ENCODE peak calls at places on chromosomes 1 and 21, in seven cellular contexts. J is heart left ventricle; R is AG09319; I is retinal pigment epithelial cell; Z is A549; B is CD4-positive, alpha-beta T cell; U is type B pancreatic cell. E is an unnamed sample.

GRCh38 chr1:38716229-38716628 is 143.3 kb downstream of the RRAGC start:
- DNase-seq in J (no peak), B (no peak), U (no peak), R (no peak), Z (no peak), I (no peak), E (no peak)

GRCh38 chr1:227949341-227949921 is 1.7 kb upstream of the WNT9A start:
- DNase-seq in I (no peak), U (peak), Z (no peak), J (no peak), B (no peak), R (no peak), E (peak)

GRCh38 chr1:108079550-108079949 is 114.6 kb upstream of the VAV3 start:
- DNase-seq in U (no peak), I (no peak), B (peak), J (no peak), Z (no peak), R (no peak), E (no peak)

GRCh38 chr1:180652791-180653190 is 21.0 kb downstream of the XPR1 start:
- DNase-seq in J (no peak), Z (no peak), R (no peak), I (no peak), B (no peak), U (no peak), E (no peak)

GRCh38 chr1:45354838-45355237 is 14.6 kb upstream of the MUTYH start:
- DNase-seq in U (no peak), J (no peak), R (no peak), I (no peak), B (no peak), Z (no peak), E (no peak)

GRCh38 chr1:204672482-204673216 is 12.9 kb downstream of the LRRN2 start:
- DNase-seq in R (no peak), B (no peak), I (no peak), J (no peak), Z (no peak), U (no peak), E (no peak)

GRCh38 chr1:8463144-8463927 is 145.4 kb downstream of the SLC45A1 start:
- DNase-seq in J (peak), U (no peak), Z (no peak), R (peak), I (peak), B (no peak), E (no peak)

GRCh38 chr1:209600541-209600940 is 17.0 kb downstream of the CAMK1G start:
- DNase-seq in U (no peak), I (no peak), B (no peak), J (no peak), Z (no peak), R (no peak), E (no peak)

GRCh38 chr1:92443893-92444292 is 42.8 kb downstream of the GFI1 start:
- DNase-seq in I (no peak), U (no peak), B (no peak), J (no peak), R (no peak), Z (no peak), E (no peak)

GRCh38 chr1:232145768-232146167 is 484.2 kb downstream of the SIPA1L2 start:
- DNase-seq in R (no peak), Z (peak), I (no peak), U (no peak), J (no peak), B (no peak), E (no peak)

GRCh38 chr1:202615501-202616354 is 94.5 kb downstream of the SYT2 start:
- DNase-seq in R (no peak), U (no peak), I (no peak), B (no peak), Z (no peak), J (peak), E (no peak)

GRCh38 chr1:218435528-218435927 is 90.4 kb downstream of the TGFB2 start:
- DNase-seq in J (no peak), B (no peak), Z (no peak), R (no peak), I (no peak), U (no peak), E (no peak)

GRCh38 chr1:183733610-183734219 is 71.2 kb upstream of the RGL1 start:
- DNase-seq in U (no peak), J (no peak), I (no peak), B (no peak), Z (no peak), R (no peak), E (no peak)

GRCh38 chr21:31343680-31344480 is at the start of gene TIAM1:
- DNase-seq in Z (peak), J (peak), R (no peak), U (no peak), B (no peak), I (no peak), E (peak)

GRCh38 chr1:1911390-1912041 is 3.5 kb upstream of the CALML6 start:
- DNase-seq in U (no peak), R (no peak), J (peak), I (no peak), B (no peak), Z (no peak), E (no peak)

GRCh38 chr1:93448292-93448982 is 519 bp downstream of the FNBP1L start:
- DNase-seq in R (no peak), I (no peak), U (peak), J (peak), B (peak), Z (peak), E (peak)

GRCh38 chr1:55375617-55376258 is 160.6 kb upstream of the USP24 start:
- DNase-seq in Z (peak), U (no peak), I (no peak), B (no peak), J (no peak), R (no peak), E (peak)

GRCh38 chr21:41526478-41527087 is 18.6 kb upstream of the TMPRSS2 start:
- DNase-seq in I (no peak), R (no peak), B (no peak), J (no peak), U (no peak), Z (no peak), E (no peak)

GRCh38 chr21:31158789-31159581 is 120.7 kb upstream of the KRTAP19-8 start:
- DNase-seq in B (no peak), J (no peak), U (no peak), Z (no peak), I (no peak), R (no peak), E (no peak)

GRCh38 chr1:145716641-145717061 is 2.6 kb upstream of the CD160 start:
- DNase-seq in R (no peak), B (no peak), Z (no peak), J (no peak), U (no peak), I (no peak), E (no peak)

GRCh38 chr1:208834346-208835081 is 590.3 kb upstream of the PLXNA2 start:
- DNase-seq in I (no peak), Z (no peak), J (no peak), U (no peak), B (no peak), R (no peak), E (no peak)

GRCh38 chr1:227952374-227953021 is 4.8 kb upstream of the WNT9A start:
- DNase-seq in J (no peak), B (no peak), I (no peak), R (no peak), U (peak), Z (no peak), E (no peak)

GRCh38 chr1:205598841-205599666 is 32.8 kb downstream of the ELK4 start:
- DNase-seq in J (peak), U (peak), Z (no peak), B (no peak), R (peak), I (peak), E (no peak)

GRCh38 chr1:27542463-27543273 is 52.7 kb upstream of the WASF2 start:
- DNase-seq in I (peak), J (peak), Z (peak), B (no peak), R (no peak), U (no peak), E (no peak)

GRCh38 chr21:26840206-26840605 is 5.0 kb downstream of the ADAMTS1 start:
- DNase-seq in I (no peak), U (no peak), Z (no peak), R (no peak), B (no peak), J (peak), E (no peak)

GRCh38 chr1:160800645-160801408 is 4.9 kb downstream of the LY9 start:
- DNase-seq in R (no peak), I (no peak), U (no peak), J (no peak), Z (no peak), B (no peak), E (no peak)

GRCh38 chr1:91091812-91092211 is 70.0 kb upstream of the ZNF644 start:
- DNase-seq in U (no peak), J (no peak), B (no peak), Z (peak), R (no peak), I (no peak), E (no peak)

GRCh38 chr1:50973875-50974617 is 4.0 kb downstream of the CDKN2C start:
- DNase-seq in I (no peak), U (no peak), B (no peak), R (no peak), Z (peak), J (no peak), E (no peak)

GRCh38 chr1:1168156-1168450 is 5.6 kb upstream of the TTLL10 start:
- DNase-seq in J (no peak), R (no peak), U (no peak), B (no peak), I (no peak), Z (no peak), E (no peak)

GRCh38 chr1:36352141-36352909 is 28.9 kb upstream of the EVA1B start:
- DNase-seq in J (no peak), U (no peak), Z (no peak), R (no peak), B (no peak), I (no peak), E (no peak)
- TF ChIP-seq CTCF in J (no peak), U (no peak), Z (no peak), R (no peak), B (no peak), I (peak), E (no peak)

DNA sequence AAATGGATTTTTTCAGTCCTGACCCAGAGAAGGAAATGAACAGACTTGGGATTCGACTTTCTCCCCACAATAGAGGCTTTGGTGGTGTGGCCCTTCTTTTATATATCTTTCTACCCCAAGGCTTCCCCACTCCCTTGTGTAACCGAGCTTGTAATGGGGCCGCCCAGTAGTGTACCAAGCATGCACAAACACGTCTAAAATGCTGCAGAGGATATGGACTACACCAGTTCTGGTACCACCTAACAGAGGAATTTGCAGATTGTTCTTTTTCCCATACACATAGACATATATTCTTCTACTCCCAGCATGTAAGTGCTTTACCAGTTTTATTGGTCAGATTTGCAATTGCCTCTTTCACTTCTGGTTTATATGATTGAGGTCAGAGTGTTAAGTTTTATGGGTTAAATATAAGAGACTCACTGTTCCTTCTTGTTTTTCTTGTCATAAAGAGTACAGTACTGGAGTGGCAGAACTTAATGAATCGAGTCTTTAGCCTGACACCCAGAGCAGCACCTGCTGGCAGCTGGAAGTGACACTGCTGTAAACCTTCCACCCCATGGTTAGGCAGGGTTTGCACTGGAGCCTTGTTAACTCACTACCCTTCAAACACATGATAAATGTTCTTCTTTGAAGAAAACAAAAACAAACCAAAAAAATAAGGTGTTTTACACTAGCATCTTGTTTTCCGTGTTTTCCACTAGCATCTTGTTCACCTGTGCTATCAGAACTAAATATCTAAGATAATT is 198.6 kb downstream of the PTPRC start:
- DNase-seq in I (no peak), Z (no peak), R (no peak), U (no peak), B (no peak), J (no peak), E (no peak)
- TF ChIP-seq CTCF in I (no peak), Z (no peak), R (no peak), U (no peak), B (no peak), J (no peak), E (no peak)

DNA sequence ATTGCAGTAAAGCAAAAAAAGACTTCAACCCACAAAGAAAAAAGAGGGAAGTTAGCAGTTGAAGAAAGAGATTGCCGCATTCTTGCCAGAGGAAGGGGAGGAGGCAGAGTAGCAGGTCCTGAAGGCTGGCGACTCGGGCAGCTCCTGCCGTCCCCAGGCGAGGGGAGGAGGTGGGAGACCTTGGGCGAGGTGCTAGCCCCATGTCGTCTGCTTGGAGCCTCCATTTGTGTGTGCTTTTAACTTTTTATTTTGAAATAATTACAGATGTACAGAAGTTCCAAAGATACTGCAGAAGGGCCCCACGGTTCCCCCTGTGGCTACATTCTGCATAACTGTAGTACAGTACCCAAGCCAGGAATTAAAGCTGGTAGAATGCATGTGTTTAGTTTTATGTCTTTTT is 6.8 kb downstream of the TRPM2 start:
- DNase-seq in J (no peak), R (no peak), B (no peak), Z (no peak), I (no peak), U (no peak), E (no peak)
- TF ChIP-seq CTCF in J (no peak), R (no peak), B (peak), Z (no peak), I (peak), U (peak), E (peak)

DNA sequence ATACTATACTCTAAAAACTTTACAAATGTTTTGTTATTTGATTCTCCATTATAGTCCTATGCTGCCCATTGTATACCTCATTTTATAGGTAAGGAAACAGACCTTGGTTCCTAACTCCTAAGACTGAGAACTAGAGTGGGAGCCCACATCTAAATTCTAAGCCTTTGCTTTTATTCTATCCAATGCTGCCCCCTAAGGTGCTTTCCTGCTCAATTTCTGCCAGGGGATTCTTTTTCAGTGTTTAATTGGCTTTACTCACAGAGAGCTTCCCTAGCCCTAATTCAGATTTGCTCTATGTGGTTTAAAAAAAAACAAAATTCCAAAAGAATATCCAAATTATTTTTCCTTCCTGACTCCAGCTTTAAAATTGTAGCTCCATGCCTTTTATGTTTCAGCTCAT is 64.5 kb downstream of the KIF14 start:
- DNase-seq in Z (peak), I (no peak), U (no peak), J (no peak), R (no peak), B (no peak), E (no peak)
- TF ChIP-seq CTCF in Z (peak), I (peak), U (peak), J (no peak), R (peak), B (no peak), E (no peak)

GRCh38 chr1:112219267-112219666 is 176.7 kb upstream of the CTTNBP2NL start:
- DNase-seq in U (no peak), Z (no peak), I (no peak), J (no peak), B (no peak), R (no peak), E (no peak)
- TF ChIP-seq CTCF in U (no peak), Z (no peak), I (no peak), J (no peak), B (no peak), R (no peak), E (no peak)

GRCh38 chr1:53176452-53177344 is 19.9 kb upstream of the CPT2 start:
- DNase-seq in B (no peak), R (no peak), Z (peak), U (no peak), J (peak), I (no peak), E (no peak)
- TF ChIP-seq CTCF in B (no peak), R (peak), Z (peak), U (no peak), J (peak), I (peak), E (no peak)

GRCh38 chr1:168637350-168637991 is 61.1 kb downstream of the XCL1 start:
- DNase-seq in I (no peak), R (no peak), J (no peak), U (no peak), Z (peak), B (no peak), E (no peak)

GRCh38 chr1:168640184-168640583 is 63.8 kb downstream of the XCL1 start:
- DNase-seq in B (no peak), J (no peak), Z (no peak), I (no peak), U (no peak), R (no peak), E (no peak)

GRCh38 chr1:168638884-168639283 is 62.5 kb downstream of the XCL1 start:
- DNase-seq in Z (no peak), R (no peak), B (no peak), I (no peak), U (no peak), J (no peak), E (no peak)

DNA sequence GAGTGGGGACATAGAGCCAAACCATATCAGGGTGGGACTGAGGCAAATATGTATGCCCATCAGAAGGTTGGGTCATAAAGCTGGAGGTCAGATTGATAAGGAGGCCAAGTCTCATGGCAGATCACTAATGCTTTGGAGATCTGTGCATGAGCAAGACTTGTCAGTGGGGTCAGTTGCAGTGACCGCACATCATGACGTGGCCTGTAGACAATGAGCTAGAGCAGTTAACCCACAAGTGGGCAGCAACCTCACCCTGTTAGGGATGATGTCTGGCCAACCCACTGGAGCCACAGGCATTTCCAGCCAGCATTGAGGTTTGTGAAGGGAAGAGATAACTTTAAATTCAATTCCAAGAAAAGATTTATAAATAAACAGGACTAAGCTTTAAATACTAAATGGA is 66.7 kb downstream of the XCL1 start:
- DNase-seq in U (no peak), Z (no peak), J (no peak), B (no peak), R (no peak), I (no peak), E (no peak)
- TF ChIP-seq CTCF in U (no peak), Z (no peak), J (no peak), B (no peak), R (no peak), I (no peak), E (no peak)

GRCh38 chr1:240967070-240967724 is 355.2 kb upstream of the GREM2 start:
- DNase-seq in B (no peak), U (no peak), Z (peak), I (no peak), R (no peak), J (no peak), E (no peak)
- TF ChIP-seq CTCF in B (no peak), U (peak), Z (peak), I (peak), R (peak), J (no peak), E (peak)

DNA sequence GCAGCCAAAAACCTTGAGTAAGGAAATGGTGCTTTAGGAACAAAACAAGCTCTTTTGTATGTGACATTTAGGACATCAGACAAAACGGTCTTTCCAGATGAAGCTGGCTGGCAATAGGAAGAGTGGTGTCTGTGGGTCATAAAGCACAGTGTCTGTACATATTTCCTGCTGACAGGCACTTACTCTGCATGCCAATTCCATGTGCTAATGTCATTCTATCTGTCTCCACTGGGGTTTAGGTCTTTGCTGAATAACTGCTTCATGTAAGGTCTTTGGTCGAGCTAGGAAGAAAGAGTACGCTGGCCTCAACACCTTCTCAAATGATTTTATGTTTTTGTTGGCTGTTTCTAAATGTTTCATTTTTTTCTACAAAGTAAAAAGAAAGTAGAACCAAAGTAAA is 163.5 kb downstream of the BRINP2 start:
- DNase-seq in R (no peak), Z (peak), I (no peak), B (no peak), U (no peak), J (no peak), E (no peak)
- TF ChIP-seq CTCF in R (no peak), Z (no peak), I (peak), B (no peak), U (peak), J (no peak), E (no peak)

E was measured in mesothelial cell of epicardium.